ENCODE peak calls at places on chromosomes 4 and X, in eight cellular contexts. P, D, M, K, N, F, E and J are unnamed samples.

GRCh38 chrX:55342533-55343501 is 78.1 kb upstream of the PAGE3 start:
- DNase-seq in P (no peak), D (no peak), M (peak), K (no peak), N (no peak), F (no peak), E (no peak), J (peak)

GRCh38 chrX:11724122-11725017 is 33.7 kb upstream of the MSL3 start:
- DNase-seq in P (peak), D (no peak), M (peak), K (no peak), N (peak), F (no peak), E (no peak), J (peak)

GRCh38 chrX:97897998-97898397 is 1014.3 kb downstream of the RPA4 start:
- DNase-seq in P (no peak), D (no peak), M (no peak), K (no peak), N (no peak), F (no peak), E (no peak), J (no peak)

GRCh38 chr4:87270144-87270543 is 49.7 kb upstream of the KLHL8 start:
- DNase-seq in P (peak), D (no peak), M (peak), K (no peak), N (no peak), F (no peak), E (peak), J (peak)

GRCh38 chrX:104351173-104351769 is 96.5 kb upstream of the ESX1 start:
- DNase-seq in P (peak), D (no peak), M (peak), K (no peak), N (no peak), F (no peak), E (peak), J (peak)

GRCh38 chr4:17097369-17097768 is 198.9 kb upstream of the LDB2 start:
- DNase-seq in P (no peak), D (no peak), M (no peak), K (no peak), N (no peak), F (no peak), E (no peak), J (no peak)

GRCh38 chrX:153464116-153464515 is 6.3 kb downstream of the HAUS7 start:
- DNase-seq in P (no peak), D (no peak), M (no peak), K (peak), N (no peak), F (no peak), E (no peak), J (no peak)

GRCh38 chr4:92606227-92606626 is 302.5 kb downstream of the GRID2 start:
- DNase-seq in P (no peak), D (no peak), M (no peak), K (no peak), N (no peak), F (no peak), E (no peak), J (no peak)

GRCh38 chrX:123851010-123851409 is 8.8 kb upstream of the XIAP start:
- DNase-seq in P (no peak), D (no peak), M (no peak), K (no peak), N (no peak), F (no peak), E (no peak), J (no peak)

GRCh38 chr4:95544433-95545103 is 4.2 kb downstream of the UNC5C start:
- DNase-seq in P (no peak), D (no peak), M (no peak), K (no peak), N (no peak), F (no peak), E (no peak), J (no peak)

GRCh38 chr4:99117876-99118693 is 26.0 kb downstream of the ADH4 start:
- DNase-seq in P (peak), D (no peak), M (no peak), K (no peak), N (no peak), F (no peak), E (no peak), J (peak)

GRCh38 chr4:123390846-123391456 is 5.6 kb upstream of the SPRY1 start:
- DNase-seq in P (no peak), D (no peak), M (no peak), K (no peak), N (no peak), F (no peak), E (no peak), J (peak)